ENCODE peak calls at places on chromosomes 12 and 14, in four cellular contexts. Y is fibroblast of the aortic adventitia, M is coronary artery, L is uterus. H is an unnamed sample.

GRCh38 chr12:50661300-50662120 is 102.4 kb upstream of the ATF1 start:
- DNase-seq in L (no peak), Y (no peak), M (no peak), H (no peak)

GRCh38 chr12:24822121-24822899 is 126.6 kb downstream of the BCAT1 start:
- DNase-seq in M (no peak), Y (peak; percentile 87), L (no peak), H (no peak)

GRCh38 chr14:37197421-37198272 is at the start of gene MIPOL1:
- DNase-seq in M (peak; percentile 88), L (peak; percentile 83), Y (peak; percentile 86), H (peak; percentile 46)

GRCh38 chr14:60095781-60096450 is 4.2 kb downstream of the PCNX4 start:
- DNase-seq in Y (peak; percentile 69), L (no peak), M (no peak), H (no peak)

GRCh38 chr12:30197392-30198047 is 413.8 kb upstream of the TMTC1 start:
- DNase-seq in M (no peak), Y (peak; percentile 57), L (no peak), H (no peak)

GRCh38 chr14:51331651-51332367 is 91.8 kb downstream of the TMX1 start:
- DNase-seq in M (no peak), L (no peak), Y (no peak), H (no peak)

GRCh38 chr14:82999802-83000201 is 1466.1 kb upstream of the SEL1L start:
- DNase-seq in Y (no peak), M (no peak), L (no peak), H (no peak)

GRCh38 chr12:45290218-45290609 is 74.3 kb downstream of the ANO6 start:
- DNase-seq in M (no peak), Y (peak; percentile 77), L (no peak), H (no peak)

GRCh38 chr12:91327889-91328288 is 145.3 kb upstream of the DCN start:
- DNase-seq in Y (peak; percentile 76), L (no peak), M (no peak), H (no peak)

GRCh38 chr14:100018482-100018881 is 46.7 kb upstream of the EVL start:
- DNase-seq in M (no peak), Y (no peak), L (no peak), H (no peak)

GRCh38 chr14:52840916-52841315 is 49.5 kb upstream of the GNPNAT1 start:
- DNase-seq in Y (peak; percentile 74), L (no peak), M (no peak), H (no peak)

GRCh38 chr12:72540811-72541210 is 268.6 kb downstream of the TRHDE start:
- DNase-seq in Y (no peak), M (no peak), L (no peak), H (no peak)

GRCh38 chr12:80509781-80510556 is 65.9 kb downstream of the PTPRQ start:
- DNase-seq in Y (peak; percentile 36), M (no peak), L (no peak), H (no peak)

GRCh38 chr12:80195143-80195726 is 95.9 kb downstream of the OTOGL start:
- DNase-seq in M (no peak), Y (peak; percentile 87), L (no peak), H (no peak)

GRCh38 chr14:105029402-105029801 is 8.5 kb upstream of the CDCA4 start:
- DNase-seq in M (no peak), L (no peak), Y (no peak), H (no peak)

GRCh38 chr12:92065664-92066063 is 80.0 kb downstream of the BTG1 start:
- DNase-seq in L (no peak), Y (no peak), M (no peak), H (no peak)

DNA sequence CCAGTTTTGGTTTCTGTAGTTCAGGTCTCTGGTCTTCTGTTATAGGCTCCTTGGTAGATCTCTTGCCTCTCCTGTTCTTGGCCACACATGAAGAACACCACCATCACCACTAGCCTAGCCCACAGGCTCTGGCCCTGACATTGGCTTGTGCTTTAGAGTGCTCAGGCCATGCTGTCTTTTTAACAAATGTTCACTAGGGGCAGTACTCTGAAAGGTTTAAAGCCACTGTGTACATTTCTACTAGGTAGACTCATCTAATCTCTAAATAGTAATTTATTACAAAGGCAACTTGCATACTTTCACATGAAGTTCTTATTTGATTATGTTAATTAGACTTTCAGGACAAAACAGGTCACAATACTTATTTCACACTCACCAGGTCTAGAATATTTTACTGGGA is 38.3 kb downstream of the PDE6H start:
- DNase-seq in Y (no peak), L (no peak), M (no peak), H (no peak)
- TF ChIP-seq CTCF in Y (peak; percentile 18), L (no peak), M (no peak), H (peak; percentile 5)

GRCh38 chr14:56282179-56282578 is 164.0 kb downstream of the PELI2 start:
- DNase-seq in M (no peak), Y (no peak), L (no peak), H (no peak)

GRCh38 chr14:56278383-56278782 is 160.2 kb downstream of the PELI2 start:
- DNase-seq in L (no peak), Y (no peak), M (no peak), H (no peak)

GRCh38 chr14:56284641-56285040 is 166.4 kb downstream of the PELI2 start:
- DNase-seq in L (no peak), M (no peak), Y (no peak), H (no peak)

GRCh38 chr14:56280843-56281242 is 162.6 kb downstream of the PELI2 start:
- DNase-seq in L (no peak), Y (no peak), M (no peak), H (no peak)
- TF ChIP-seq CTCF in L (no peak), Y (peak; percentile 20), M (no peak), H (no peak)

DNA sequence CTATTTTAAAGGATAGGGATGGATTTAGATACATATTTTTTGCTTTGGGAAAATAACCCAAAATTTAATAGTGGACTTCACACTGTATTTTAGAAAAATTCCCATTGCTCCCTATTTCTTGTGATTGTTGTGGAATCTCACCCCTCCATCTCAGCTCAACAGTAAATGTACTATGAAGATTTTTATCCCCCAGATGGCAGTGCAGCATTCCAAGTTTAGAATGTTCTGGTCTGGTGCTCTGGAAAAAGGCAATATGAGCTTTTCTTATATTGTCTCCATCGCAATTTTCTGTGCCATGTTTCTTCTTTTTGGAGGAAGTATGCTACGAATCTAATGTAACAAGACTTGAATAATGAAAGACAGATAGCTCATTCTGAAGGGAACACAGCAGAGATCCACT is 471.7 kb upstream of the SYT1 start:
- DNase-seq in Y (peak; percentile 67), L (no peak), M (no peak), H (no peak)
- TF ChIP-seq CTCF in Y (peak; percentile 36), L (peak; percentile 15), M (no peak), H (peak; percentile 37)

GRCh38 chr14:57402173-57402852 is 11.9 kb downstream of the NAA30 start:
- DNase-seq in L (no peak), Y (no peak), M (no peak), H (no peak)
- TF ChIP-seq CTCF in L (no peak), Y (no peak), M (no peak), H (no peak)

DNA sequence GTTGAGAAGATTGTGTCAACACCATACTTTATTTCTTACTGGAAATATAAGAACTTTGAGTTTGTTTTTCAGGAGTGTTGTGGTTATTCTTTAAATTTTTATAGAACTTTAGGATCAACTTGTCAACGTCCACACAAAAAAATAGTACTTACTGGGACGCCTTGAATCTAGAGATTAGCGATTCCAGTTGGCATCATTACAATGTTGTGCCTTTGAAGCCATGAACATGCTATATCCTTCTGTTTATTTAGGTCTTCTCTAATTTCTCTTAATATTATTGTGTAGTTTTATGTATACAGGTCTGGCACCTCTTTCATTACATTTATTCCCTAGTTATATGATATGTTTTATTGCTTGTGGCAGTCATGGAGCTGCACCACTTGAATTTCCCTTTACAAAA is 320.8 kb upstream of the CCDC196 start:
- DNase-seq in Y (no peak), L (no peak), M (no peak), H (no peak)
- TF ChIP-seq CTCF in Y (no peak), L (no peak), M (no peak), H (no peak)

H was measured in D721Med.